ENCODE peak calls at places on chromosomes 3 and 15, in seven cellular contexts. I, R, G, J, H, U and E are unnamed samples.

GRCh38 chr3:125017406-125017805 is 38.4 kb downstream of the HEG1 start:
- DNase-seq in R (no peak), G (no peak), J (no peak), H (no peak), I (no peak), U (no peak), E (no peak)

GRCh38 chr15:60932051-60932915 is 296.8 kb downstream of the RORA start:
- DNase-seq in I (peak), G (peak), H (peak), U (peak), J (peak), R (no peak), E (no peak)

GRCh38 chr3:145900056-145900829 is 260.7 kb downstream of the PLOD2 start:
- DNase-seq in J (no peak), I (no peak), R (no peak), H (no peak), U (no peak), G (no peak), E (no peak)

GRCh38 chr15:58985443-58985842 is 2.0 kb upstream of the RNF111 start:
- DNase-seq in U (no peak), H (peak), I (no peak), R (no peak), G (no peak), J (no peak), E (peak)

GRCh38 chr3:159854500-159855124 is 134.0 kb upstream of the IL12A start:
- DNase-seq in J (no peak), R (no peak), I (no peak), G (no peak), U (peak), H (peak), E (no peak)

GRCh38 chr3:99918720-99919119 is 101.1 kb downstream of the CMSS1 start:
- DNase-seq in I (no peak), U (no peak), G (no peak), R (no peak), H (peak), J (no peak), E (no peak)

GRCh38 chr3:11539677-11540076 is 104.0 kb downstream of the VGLL4 start:
- DNase-seq in J (no peak), U (no peak), H (no peak), I (no peak), G (peak), R (peak), E (no peak)

GRCh38 chr15:58189148-58189811 is 51.1 kb downstream of the AQP9 start:
- DNase-seq in R (no peak), J (no peak), G (no peak), I (no peak), H (no peak), U (no peak), E (no peak)

GRCh38 chr15:43920815-43921214 is 94.0 kb downstream of the WDR76 start:
- DNase-seq in U (peak), I (no peak), G (no peak), R (peak), H (no peak), J (no peak), E (no peak)